ENCODE peak calls at places on chromosomes 2 and 18, in nine cellular contexts. T is activated naive CD4-positive, alpha-beta T cell; K is hippocampal formation; D is RCC 7860; U is NCI-H226; Q is naive thymus-derived CD8-positive, alpha-beta T cell; M is T-helper 2 cell; O is heart left ventricle; A is NCI-H748 treated with DMSO at 0.1 percent for 48 hours. P is an unnamed sample.

GRCh38 chr2:177735318-177735803 is 337.2 kb downstream of the PDE11A start:
- DNase-seq in U (no peak), K (no peak), D (no peak), Q (no peak), O (no peak), T (no peak), M (no peak), A (no peak), P (no peak)

GRCh38 chr2:9538000-9538507 is 17.6 kb downstream of the ADAM17 start:
- DNase-seq in Q (no peak), T (no peak), A (no peak), M (no peak), U (peak), K (no peak), O (no peak), D (no peak), P (no peak)

GRCh38 chr18:362914-363295 is 95.1 kb upstream of the THOC1 start:
- DNase-seq in U (no peak), K (no peak), O (no peak), M (no peak), Q (no peak), A (no peak), T (no peak), D (no peak), P (no peak)

GRCh38 chr2:46737577-46737976 is 178.0 kb downstream of the MCFD2 start:
- DNase-seq in U (peak), O (no peak), M (peak), T (no peak), D (peak), A (no peak), K (no peak), Q (no peak), P (peak)

GRCh38 chr2:33599175-33599942 is at the start of gene FAM98A:
- DNase-seq in U (peak), M (peak), T (peak), Q (peak), D (peak), K (peak), A (peak), O (peak), P (peak)

GRCh38 chr2:57907411-57907810 is 139.2 kb upstream of the VRK2 start:
- DNase-seq in O (no peak), A (no peak), U (no peak), Q (no peak), T (no peak), M (no peak), D (no peak), K (no peak), P (no peak)

GRCh38 chr18:8959551-8960135 is 142.9 kb upstream of the NDUFV2 start:
- DNase-seq in D (no peak), Q (no peak), A (no peak), M (no peak), K (no peak), O (no peak), U (no peak), T (no peak), P (no peak)

GRCh38 chr2:182826051-182826450 is 40.4 kb downstream of the FRZB start:
- DNase-seq in A (no peak), M (no peak), T (no peak), D (no peak), Q (no peak), O (no peak), U (no peak), K (no peak), P (no peak)

GRCh38 chr2:157056200-157056676 is 201.3 kb upstream of the GALNT5 start:
- DNase-seq in M (no peak), A (no peak), T (no peak), D (peak), O (no peak), U (peak), K (no peak), Q (no peak), P (peak)

GRCh38 chr2:120227111-120227991 is 4.2 kb upstream of the TMEM185B start:
- DNase-seq in U (no peak), D (no peak), Q (peak), O (no peak), K (no peak), M (no peak), A (no peak), T (no peak), P (no peak)

GRCh38 chr2:224286923-224287322 is 115.0 kb downstream of the FAM124B start:
- DNase-seq in T (no peak), O (no peak), K (no peak), Q (no peak), D (no peak), M (peak), A (no peak), U (no peak), P (peak)

GRCh38 chr2:197306691-197307030 is 3.9 kb downstream of the ANKRD44 start:
- DNase-seq in K (peak), U (no peak), T (no peak), D (no peak), M (peak), A (no peak), O (peak), Q (no peak), P (peak)

GRCh38 chr2:25982273-25982967 is at the start of gene KIF3C:
- DNase-seq in M (peak), Q (peak), O (peak), K (peak), A (peak), D (peak), T (peak), U (peak), P (peak)

GRCh38 chr2:20671036-20671735 is 4.2 kb downstream of the GDF7 start:
- DNase-seq in A (no peak), O (no peak), K (no peak), U (no peak), Q (peak), M (peak), D (no peak), T (no peak), P (no peak)

GRCh38 chr2:42881732-42882131 is 89.3 kb upstream of the HAAO start:
- DNase-seq in T (no peak), Q (no peak), O (no peak), A (no peak), U (no peak), M (no peak), K (no peak), D (peak), P (peak)

GRCh38 chr2:234373791-234374508 is 122.9 kb downstream of the ARL4C start:
- DNase-seq in Q (no peak), A (no peak), T (no peak), U (no peak), O (no peak), M (no peak), K (no peak), D (no peak), P (no peak)

GRCh38 chr2:217826505-217826904 is 176.3 kb downstream of the TNS1 start:
- DNase-seq in D (no peak), O (peak), T (no peak), K (no peak), A (no peak), Q (no peak), M (no peak), U (no peak), P (no peak)

GRCh38 chr18:34322365-34323289 is 97.9 kb upstream of the NOL4 start:
- DNase-seq in A (peak), T (no peak), M (peak), D (no peak), Q (no peak), K (peak), O (no peak), U (peak), P (peak)

GRCh38 chr2:119255760-119256573 is 32.3 kb downstream of the STEAP3 start:
- DNase-seq in M (no peak), A (peak), D (peak), U (peak), O (no peak), T (no peak), Q (no peak), K (no peak), P (peak)

GRCh38 chr2:63488118-63488713 is 100.1 kb downstream of the WDPCP start:
- DNase-seq in M (peak), K (peak), Q (no peak), T (no peak), U (no peak), A (no peak), D (no peak), O (no peak), P (peak)

GRCh38 chr18:50287028-50287440 is 458 bp downstream of the CXXC1 start:
- DNase-seq in U (no peak), Q (no peak), O (no peak), M (no peak), A (no peak), T (no peak), K (no peak), D (no peak), P (no peak)

GRCh38 chr2:508121-508520 is 169.1 kb downstream of the TMEM18 start:
- DNase-seq in D (no peak), U (no peak), O (no peak), Q (no peak), K (no peak), T (no peak), A (no peak), M (no peak), P (no peak)

GRCh38 chr18:79459946-79460345 is 64.2 kb downstream of the NFATC1 start:
- DNase-seq in U (no peak), A (no peak), D (no peak), O (no peak), T (no peak), Q (no peak), M (no peak), K (no peak), P (peak)